ENCODE peak calls at places on chromosomes 5 and 9, in seven cellular contexts. D, U, Z, M, W, A and V are unnamed samples.

GRCh38 chr9:37761511-37761910 is 7.9 kb downstream of the TRMT10B start:
- DNase-seq in D (no peak), U (no peak), Z (no peak), M (no peak), W (no peak), A (no peak), V (no peak)

GRCh38 chr5:60779431-60779830 is 64.6 kb downstream of the ELOVL7 start:
- DNase-seq in D (peak), U (no peak), Z (peak), M (peak), W (no peak), A (no peak), V (no peak)

GRCh38 chr5:170809551-170809950 is 26.0 kb downstream of the GABRP start:
- DNase-seq in D (peak), U (no peak), Z (peak), M (peak), W (no peak), A (peak), V (peak)

GRCh38 chr9:113837349-113837748 is 38.8 kb upstream of the ZNF618 start:
- DNase-seq in D (no peak), U (no peak), Z (no peak), M (no peak), W (no peak), A (no peak), V (no peak)

GRCh38 chr5:59596586-59597348 is 296.8 kb downstream of the PDE4D start:
- DNase-seq in D (no peak), U (no peak), Z (no peak), M (no peak), W (no peak), A (no peak), V (no peak)

GRCh38 chr5:132470596-132470995 is 20.0 kb downstream of the IRF1 start:
- DNase-seq in D (no peak), U (no peak), Z (no peak), M (no peak), W (no peak), A (no peak), V (no peak)

GRCh38 chr5:132557425-132557805 is 638 bp downstream of the RAD50 start:
- DNase-seq in D (peak), U (peak), Z (peak), M (peak), W (peak), A (peak), V (peak)

GRCh38 chr5:118115791-118116190 is 872.6 kb downstream of the DTWD2 start:
- DNase-seq in D (no peak), U (no peak), Z (no peak), M (no peak), W (no peak), A (no peak), V (no peak)

GRCh38 chr9:3777137-3777536 is 251.3 kb upstream of the RFX3 start:
- DNase-seq in D (no peak), U (peak), Z (peak), M (no peak), W (no peak), A (no peak), V (no peak)

GRCh38 chr5:177497297-177498012 is at the start of gene PDLIM7:
- DNase-seq in D (peak), U (peak), Z (peak), M (peak), W (peak), A (peak), V (peak)

GRCh38 chr9:138066049-138066448 is 188.5 kb downstream of the CACNA1B start:
- DNase-seq in D (no peak), U (no peak), Z (no peak), M (peak), W (no peak), A (no peak), V (no peak)

GRCh38 chr5:65986050-65986451 is 59.7 kb downstream of the ERBIN start:
- DNase-seq in D (no peak), U (no peak), Z (no peak), M (no peak), W (no peak), A (no peak), V (no peak)

GRCh38 chr5:97297063-97297715 is 114.1 kb upstream of the RIOK2 start:
- DNase-seq in D (peak), U (peak), Z (peak), M (peak), W (no peak), A (peak), V (peak)

GRCh38 chr9:126672634-126673284 is 59.0 kb downstream of the LMX1B start:
- DNase-seq in D (no peak), U (no peak), Z (no peak), M (peak), W (no peak), A (no peak), V (no peak)

GRCh38 chr5:119269061-119269579 is 86.7 kb upstream of the TNFAIP8 start:
- DNase-seq in D (peak), U (peak), Z (peak), M (peak), W (no peak), A (peak), V (peak)

GRCh38 chr5:126808619-126809018 is 31.7 kb downstream of the LMNB1 start:
- DNase-seq in D (no peak), U (peak), Z (peak), M (peak), W (no peak), A (peak), V (peak)

GRCh38 chr9:114910541-114910940 is 19.9 kb downstream of the TNFSF8 start:
- DNase-seq in D (no peak), U (no peak), Z (no peak), M (no peak), W (no peak), A (no peak), V (no peak)

GRCh38 chr9:124006448-124007156 is 5.0 kb upstream of the LHX2 start:
- DNase-seq in D (no peak), U (no peak), Z (no peak), M (peak), W (no peak), A (no peak), V (no peak)

GRCh38 chr5:103223031-103223955 is 35.3 kb upstream of the MACIR start:
- DNase-seq in D (no peak), U (no peak), Z (no peak), M (peak), W (no peak), A (no peak), V (no peak)

GRCh38 chr9:136694865-136695247 is 7.6 kb upstream of the AGPAT2 start:
- DNase-seq in D (no peak), U (no peak), Z (no peak), M (no peak), W (no peak), A (no peak), V (no peak)

GRCh38 chr5:15995206-15996052 is 184.2 kb downstream of the MARCHF11 start:
- DNase-seq in D (no peak), U (peak), Z (peak), M (peak), W (no peak), A (no peak), V (peak)

GRCh38 chr9:72812622-72813111 is 140.2 kb downstream of the ALDH1A1 start:
- DNase-seq in D (no peak), U (no peak), Z (no peak), M (no peak), W (no peak), A (no peak), V (no peak)

GRCh38 chr9:131434673-131435072 is 40.8 kb downstream of the PRRC2B start:
- DNase-seq in D (no peak), U (no peak), Z (no peak), M (no peak), W (no peak), A (no peak), V (no peak)

GRCh38 chr5:116280149-116280803 is 195.5 kb downstream of the COMMD10 start:
- DNase-seq in D (no peak), U (no peak), Z (no peak), M (no peak), W (no peak), A (no peak), V (no peak)

GRCh38 chr9:82784595-82784994 is 278.3 kb downstream of the RASEF start:
- DNase-seq in D (no peak), U (no peak), Z (no peak), M (no peak), W (no peak), A (no peak), V (no peak)

GRCh38 chr9:17462869-17463464 is 115.9 kb upstream of the SH3GL2 start:
- DNase-seq in D (no peak), U (peak), Z (peak), M (peak), W (peak), A (peak), V (peak)

GRCh38 chr5:142057697-142058056 is 44.9 kb upstream of the GNPDA1 start:
- DNase-seq in D (no peak), U (no peak), Z (no peak), M (no peak), W (no peak), A (no peak), V (no peak)

DNA sequence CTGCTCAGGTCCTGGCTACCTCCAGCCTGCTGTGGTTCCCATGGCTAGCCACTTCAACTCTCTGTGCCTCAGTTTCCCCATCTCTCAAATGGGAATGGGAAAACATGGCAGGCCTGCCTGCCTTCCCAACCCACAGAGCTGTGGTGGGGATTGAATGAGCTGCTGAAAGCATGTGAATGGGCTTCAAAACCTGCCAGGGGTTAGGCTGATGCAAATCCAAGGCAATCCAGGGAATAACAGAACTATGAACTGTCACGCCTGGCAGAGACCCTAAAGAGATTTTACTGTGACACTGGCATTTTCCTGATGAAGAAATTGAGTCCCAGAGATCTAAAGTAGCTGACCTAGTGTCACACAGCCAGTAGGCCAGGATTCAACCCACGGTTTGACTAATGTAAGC is 29.9 kb upstream of the TCF7 start:
- DNase-seq in D (no peak), U (no peak), Z (no peak), M (no peak), W (no peak), A (no peak), V (no peak)
- H3K27ac ChIP-seq in D (no peak), U (no peak), Z (no peak), M (no peak), W (no peak), A (no peak), V (no peak)

DNA sequence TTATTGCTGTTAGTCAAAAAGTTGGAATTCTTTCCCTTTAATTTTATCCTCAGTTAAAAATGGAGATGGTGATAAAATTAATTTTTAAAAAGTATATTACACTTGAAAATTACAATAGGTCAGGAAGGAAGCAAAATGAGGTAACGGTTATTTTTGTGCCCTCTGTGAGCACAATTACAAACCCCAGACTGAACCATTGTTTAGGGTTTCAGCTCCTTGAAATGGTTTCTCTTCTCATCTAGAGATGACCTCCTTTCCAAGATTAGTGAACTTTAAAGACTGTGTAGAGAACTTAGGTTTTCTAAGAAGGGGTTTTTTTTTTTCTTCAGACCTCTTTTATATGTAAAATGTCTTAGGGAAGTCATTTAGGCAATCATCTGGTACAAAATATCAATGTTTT is 126.2 kb upstream of the CHD1 start:
- DNase-seq in D (no peak), U (no peak), Z (no peak), M (no peak), W (no peak), A (no peak), V (no peak)
- H3K4me3 ChIP-seq in D (no peak), U (no peak), Z (no peak), M (no peak), W (no peak), A (no peak), V (no peak)

GRCh38 chr9:116066221-116066620 is 87.4 kb upstream of the PAPPA start:
- DNase-seq in D (no peak), U (no peak), Z (no peak), M (no peak), W (no peak), A (no peak), V (no peak)
- TF ChIP-seq REST in D (no peak), U (no peak), Z (no peak), M (no peak), W (no peak), A (no peak), V (no peak)

DNA sequence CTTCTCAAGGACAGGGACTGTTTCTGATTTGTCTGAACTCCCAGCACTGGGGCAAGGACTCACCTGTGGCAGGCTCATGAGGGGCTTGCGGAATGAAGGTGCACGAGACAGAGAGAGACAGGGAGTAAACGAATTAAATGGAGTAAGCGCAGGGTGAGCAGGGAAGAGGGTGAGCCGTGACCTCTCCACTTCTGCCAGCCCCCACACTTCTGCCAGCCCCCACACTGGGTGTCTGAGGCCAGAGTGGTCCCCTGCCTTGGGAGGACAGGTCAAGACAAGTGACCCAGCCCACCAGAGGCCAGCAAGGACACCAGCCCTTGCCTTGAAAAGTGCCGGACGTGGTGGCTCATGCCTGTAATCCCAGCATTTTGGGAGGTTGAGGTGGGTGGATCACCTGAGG is 37.2 kb downstream of the DAB2IP start:
- DNase-seq in D (no peak), U (no peak), Z (no peak), M (no peak), W (no peak), A (no peak), V (no peak)
- H3K27ac ChIP-seq in D (no peak), U (no peak), Z (no peak), M (no peak), W (no peak), A (no peak), V (no peak)